ENCODE peak calls at places on chromosomes 16 and 17, in six cellular contexts. N is HL-60; Y is testis; W is HCEC 1CT; H is stimulated activated CD8-positive, alpha-beta memory T cell treated with anti-CD3 and anti-CD28 coated beads, Interleukin-12 subunit alpha, Interleukin-12 subunit beta, amount 100 ng/mL, for 4 hours; J is CD8-positive, alpha-beta memory T cell. E is an unnamed sample.

GRCh38 chr16:4653981-4654380 is 29.4 kb downstream of the MGRN1 start:
- DNase-seq in N (no peak), Y (peak), W (no peak), H (no peak), J (no peak), E (no peak)

GRCh38 chr17:75834279-75834920 is 9.8 kb downstream of the UNC13D start:
- DNase-seq in N (no peak), Y (no peak), W (no peak), H (no peak), J (no peak), E (no peak)

GRCh38 chr17:11418367-11418766 is 177.4 kb downstream of the SHISA6 start:
- DNase-seq in N (no peak), Y (no peak), W (no peak), H (no peak), J (no peak), E (no peak)

GRCh38 chr16:3099732-3100499 is 822 bp upstream of the ZSCAN10 start:
- DNase-seq in N (peak), Y (peak), W (peak), H (peak), J (peak), E (peak)

GRCh38 chr17:1109606-1110523 is 69.9 kb downstream of the ABR start:
- DNase-seq in N (no peak), Y (no peak), W (peak), H (no peak), J (no peak), E (no peak)

GRCh38 chr16:2591476-2592240 is 53.8 kb downstream of the PDPK1 start:
- DNase-seq in N (no peak), Y (no peak), W (no peak), H (no peak), J (no peak), E (no peak)

GRCh38 chr17:72516772-72517399 is 396.1 kb downstream of the SOX9 start:
- DNase-seq in N (peak), Y (peak), W (no peak), H (no peak), J (no peak), E (peak)

GRCh38 chr16:1712791-1713261 is 6.8 kb downstream of the MAPK8IP3 start:
- DNase-seq in N (no peak), Y (no peak), W (no peak), H (no peak), J (no peak), E (peak)

GRCh38 chr17:43312011-43312410 is 78.2 kb upstream of the RNU2-1 start:
- DNase-seq in N (no peak), Y (no peak), W (no peak), H (no peak), J (no peak), E (no peak)

E was measured in fibroblast of villous mesenchyme.